ENCODE peak calls at places on chromosome 15, in five cellular contexts. R, S, X, C and M are unnamed samples.

GRCh38 chr15:35330921-35331320 is 215.0 kb downstream of the DPH6 start:
- DNase-seq in R (no peak), S (no peak), X (no peak), C (no peak), M (no peak)

GRCh38 chr15:94582368-94582767 is 351.0 kb downstream of the MCTP2 start:
- DNase-seq in R (no peak), S (no peak), X (no peak), C (no peak), M (peak; percentile 6)

GRCh38 chr15:79815468-79815867 is 81.3 kb downstream of the MTHFS start:
- DNase-seq in R (no peak), S (no peak), X (no peak), C (no peak), M (no peak)

GRCh38 chr15:34359416-34359815 is 7.6 kb downstream of the LPCAT4 start:
- DNase-seq in R (no peak), S (no peak), X (no peak), C (no peak), M (no peak)

GRCh38 chr15:31279221-31280036 is 47.2 kb upstream of the KLF13 start:
- DNase-seq in R (no peak), S (no peak), X (no peak), C (no peak), M (no peak)

GRCh38 chr15:82139823-82140268 is 94.0 kb upstream of the MEX3B start:
- DNase-seq in R (no peak), S (no peak), X (no peak), C (peak; percentile 51), M (no peak)

GRCh38 chr15:43887901-43888300 is 61.1 kb downstream of the WDR76 start:
- DNase-seq in R (no peak), S (no peak), X (no peak), C (no peak), M (no peak)

GRCh38 chr15:87032291-87032690 is 952.6 kb downstream of the AGBL1 start:
- DNase-seq in R (no peak), S (no peak), X (no peak), C (no peak), M (no peak)

GRCh38 chr15:66129561-66129960 is 124.0 kb downstream of the MEGF11 start:
- DNase-seq in R (no peak), S (no peak), X (no peak), C (no peak), M (no peak)

GRCh38 chr15:89122532-89123525 is 34.6 kb downstream of the ABHD2 start:
- DNase-seq in R (no peak), S (no peak), X (no peak), C (no peak), M (no peak)

GRCh38 chr15:60172147-60172546 is 168.0 kb downstream of the FOXB1 start:
- DNase-seq in R (no peak), S (no peak), X (no peak), C (no peak), M (no peak)

GRCh38 chr15:50116477-50116876 is 2.6 kb downstream of the ATP8B4 start:
- DNase-seq in R (no peak), S (no peak), X (no peak), C (no peak), M (no peak)

GRCh38 chr15:36755341-36755740 is 175.9 kb downstream of the CDIN1 start:
- DNase-seq in R (no peak), S (no peak), X (no peak), C (no peak), M (no peak)

GRCh38 chr15:68022061-68022460 is 32.1 kb upstream of the PIAS1 start:
- DNase-seq in R (no peak), S (no peak), X (no peak), C (no peak), M (peak; percentile 59)